ENCODE peak calls at places on chromosomes 5 and 9, in six cellular contexts. N, J, R, D, E and G are unnamed samples.

GRCh38 chr9:126916909-126917308 is 2.3 kb downstream of the RALGPS1 start:
- DNase-seq in J (no peak), R (no peak), E (no peak), D (no peak), N (no peak), G (no peak)

GRCh38 chr9:109253637-109254284 is 67.1 kb downstream of the EPB41L4B start:
- DNase-seq in N (no peak), E (peak), D (no peak), J (no peak), R (peak), G (no peak)

GRCh38 chr5:34480810-34481528 is 175.2 kb upstream of the RAI14 start:
- DNase-seq in D (no peak), N (no peak), R (no peak), J (no peak), E (no peak), G (no peak)

GRCh38 chr9:90290716-90291485 is 351.7 kb downstream of the DIRAS2 start:
- DNase-seq in D (no peak), R (no peak), E (peak), J (no peak), N (no peak), G (no peak)

GRCh38 chr5:111502976-111503375 is 9.4 kb downstream of the STARD4 start:
- DNase-seq in R (no peak), J (no peak), N (no peak), D (no peak), E (peak), G (no peak)

GRCh38 chr5:56356121-56356875 is 123.2 kb upstream of the ANKRD55 start:
- DNase-seq in J (no peak), E (no peak), D (no peak), N (no peak), R (no peak), G (no peak)

GRCh38 chr9:72818377-72818776 is 134.5 kb downstream of the ALDH1A1 start:
- DNase-seq in R (no peak), N (no peak), E (no peak), J (no peak), D (no peak), G (no peak)

GRCh38 chr5:160317447-160317846 is 5.1 kb upstream of the CCNJL start:
- DNase-seq in E (no peak), D (no peak), R (no peak), J (no peak), N (no peak), G (no peak)

GRCh38 chr9:128629136-128629535 is 27.5 kb downstream of the DYNC2I2 start:
- DNase-seq in D (no peak), R (no peak), E (no peak), N (no peak), J (no peak), G (no peak)

GRCh38 chr5:154076240-154076922 is 37.6 kb downstream of the MFAP3 start:
- DNase-seq in J (no peak), E (no peak), D (no peak), N (no peak), R (no peak), G (no peak)

GRCh38 chr5:61162010-61162831 is at the start of gene SMIM15:
- DNase-seq in R (peak), N (peak), E (no peak), D (peak), J (peak), G (peak)

GRCh38 chr5:4005335-4005734 is 409.7 kb downstream of the IRX1 start:
- DNase-seq in R (no peak), E (no peak), J (no peak), D (no peak), N (no peak), G (no peak)